ENCODE peak calls at places on chromosomes 12 and 14, in five cellular contexts. B is GM04504, E is neuronal stem cell, J is Ammon's horn, T is MCF 10A. K is an unnamed sample.

GRCh38 chr14:32121948-32122347 is 44.8 kb downstream of the ARHGAP5 start:
- DNase-seq in E (no peak), B (no peak), T (no peak), J (no peak), K (no peak)

GRCh38 chr12:105466901-105467598 is 136.6 kb downstream of the C12orf75 start:
- DNase-seq in J (no peak), E (no peak), B (no peak), T (no peak), K (no peak)

GRCh38 chr12:26090853-26091510 is 33.9 kb downstream of the BHLHE41 start:
- DNase-seq in B (no peak), J (peak; percentile 23), E (no peak), T (no peak), K (no peak)

GRCh38 chr12:18965210-18965609 is 164.3 kb upstream of the PLEKHA5 start:
- DNase-seq in T (no peak), E (no peak), J (no peak), B (no peak), K (no peak)

GRCh38 chr12:25054076-25054782 is 105.3 kb upstream of the BCAT1 start:
- DNase-seq in J (no peak), T (peak; percentile 70), E (no peak), B (no peak), K (no peak)

GRCh38 chr12:906077-906585 is 43.4 kb downstream of the RAD52 start:
- DNase-seq in T (no peak), E (no peak), J (no peak), B (no peak), K (no peak)

GRCh38 chr14:105071326-105071725 is 6.1 kb upstream of the GPR132 start:
- DNase-seq in E (no peak), T (no peak), J (no peak), B (no peak), K (no peak)

GRCh38 chr14:81066672-81067071 is 111.3 kb downstream of the TSHR start:
- DNase-seq in B (no peak), J (no peak), T (no peak), E (no peak), K (no peak)

K was measured in iPS DF 19.7.